ENCODE peak calls at places on chromosome 14, in five cellular contexts. One of them, this sample, is unnamed.

GRCh38 chr14:49900973-49901372 is 8.1 kb downstream of the ARF6 start:
- DNase-seq in ovary: no peak
- DNase-seq in adrenal gland: no peak
- DNase-seq in breast epithelium: no peak
- DNase-seq in heart left ventricle: no peak
- DNase-seq in this sample: no peak

GRCh38 chr14:36520601-36521525 is 831 bp upstream of the NKX2-1 start:
- DNase-seq in ovary: no peak
- DNase-seq in adrenal gland: peak
- DNase-seq in breast epithelium: no peak
- DNase-seq in heart left ventricle: no peak
- DNase-seq in this sample: no peak

GRCh38 chr14:70671652-70672327 is 30.1 kb downstream of the TTC9 start:
- DNase-seq in ovary: no peak
- DNase-seq in adrenal gland: no peak
- DNase-seq in breast epithelium: no peak
- DNase-seq in heart left ventricle: no peak
- DNase-seq in this sample: no peak

GRCh38 chr14:90290612-90291011 is 34.3 kb downstream of the PSMC1 start:
- DNase-seq in ovary: no peak
- DNase-seq in adrenal gland: no peak
- DNase-seq in breast epithelium: no peak
- DNase-seq in heart left ventricle: no peak
- DNase-seq in this sample: no peak

GRCh38 chr14:23399591-23399990 is 8.5 kb downstream of the MYH6 start:
- DNase-seq in ovary: no peak
- DNase-seq in adrenal gland: no peak
- DNase-seq in breast epithelium: no peak
- DNase-seq in heart left ventricle: peak
- DNase-seq in this sample: no peak

GRCh38 chr14:95495538-95496025 is 20.9 kb downstream of the SYNE3 start:
- DNase-seq in ovary: no peak
- DNase-seq in adrenal gland: no peak
- DNase-seq in breast epithelium: no peak
- DNase-seq in heart left ventricle: no peak
- DNase-seq in this sample: no peak

GRCh38 chr14:92687681-92688433 is 60.6 kb downstream of the LGMN start:
- DNase-seq in ovary: peak
- DNase-seq in adrenal gland: peak
- DNase-seq in breast epithelium: no peak
- DNase-seq in heart left ventricle: peak
- DNase-seq in this sample: no peak

GRCh38 chr14:89953602-89954001 is 928 bp downstream of the EFCAB11 start:
- DNase-seq in ovary: no peak
- DNase-seq in adrenal gland: no peak
- DNase-seq in breast epithelium: no peak
- DNase-seq in heart left ventricle: no peak
- DNase-seq in this sample: no peak

GRCh38 chr14:34356267-34356660 is 105.8 kb downstream of the SPTSSA start:
- DNase-seq in ovary: no peak
- DNase-seq in adrenal gland: no peak
- DNase-seq in breast epithelium: no peak
- DNase-seq in heart left ventricle: no peak
- DNase-seq in this sample: no peak

GRCh38 chr14:73260574-73260973 is 23.3 kb downstream of the PAPLN start:
- DNase-seq in ovary: no peak
- DNase-seq in adrenal gland: peak
- DNase-seq in breast epithelium: no peak
- DNase-seq in heart left ventricle: peak
- DNase-seq in this sample: no peak

GRCh38 chr14:93122820-93123219 is 7.1 kb upstream of the ITPK1 start:
- DNase-seq in ovary: no peak
- DNase-seq in adrenal gland: no peak
- DNase-seq in breast epithelium: no peak
- DNase-seq in heart left ventricle: no peak
- DNase-seq in this sample: no peak

GRCh38 chr14:93909429-93910128 is 17.6 kb upstream of the FAM181A start:
- DNase-seq in ovary: no peak
- DNase-seq in adrenal gland: no peak
- DNase-seq in breast epithelium: peak
- DNase-seq in heart left ventricle: no peak
- DNase-seq in this sample: no peak

GRCh38 chr14:68146812-68147211 is 327.2 kb downstream of the RAD51B start:
- DNase-seq in ovary: no peak
- DNase-seq in adrenal gland: no peak
- DNase-seq in breast epithelium: peak
- DNase-seq in heart left ventricle: no peak
- DNase-seq in this sample: peak
- TF ChIP-seq POLR2A in ovary: no peak
- TF ChIP-seq POLR2A in adrenal gland: no peak
- TF ChIP-seq POLR2A in breast epithelium: no peak
- TF ChIP-seq POLR2A in heart left ventricle: no peak
- TF ChIP-seq POLR2A in this sample: no peak

GRCh38 chr14:21501568-21501967 is 9.6 kb downstream of the METTL3 start:
- DNase-seq in ovary: no peak
- DNase-seq in adrenal gland: no peak
- DNase-seq in breast epithelium: no peak
- DNase-seq in heart left ventricle: no peak
- DNase-seq in this sample: no peak

GRCh38 chr14:21506557-21506956 is 4.6 kb downstream of the METTL3 start:
- DNase-seq in ovary: no peak
- DNase-seq in adrenal gland: no peak
- DNase-seq in breast epithelium: no peak
- DNase-seq in heart left ventricle: no peak
- DNase-seq in this sample: no peak

GRCh38 chr14:21505009-21505553 is 6.1 kb downstream of the METTL3 start:
- DNase-seq in ovary: no peak
- DNase-seq in adrenal gland: no peak
- DNase-seq in breast epithelium: no peak
- DNase-seq in heart left ventricle: no peak
- DNase-seq in this sample: no peak

GRCh38 chr14:21498540-21499526 is 12.3 kb downstream of the METTL3 start:
- DNase-seq in ovary: no peak
- DNase-seq in adrenal gland: no peak
- DNase-seq in breast epithelium: no peak
- DNase-seq in heart left ventricle: no peak
- DNase-seq in this sample: no peak

GRCh38 chr14:21503376-21503775 is 7.8 kb downstream of the METTL3 start:
- DNase-seq in ovary: no peak
- DNase-seq in adrenal gland: no peak
- DNase-seq in breast epithelium: no peak
- DNase-seq in heart left ventricle: no peak
- DNase-seq in this sample: no peak
- TF ChIP-seq POLR2A in ovary: no peak
- TF ChIP-seq POLR2A in adrenal gland: no peak
- TF ChIP-seq POLR2A in breast epithelium: no peak
- TF ChIP-seq POLR2A in heart left ventricle: no peak
- TF ChIP-seq POLR2A in this sample: no peak

GRCh38 chr14:75660630-75661498 is at the start of the genes ERG28 and TTLL5:
- DNase-seq in ovary: peak
- DNase-seq in adrenal gland: peak
- DNase-seq in breast epithelium: peak
- DNase-seq in heart left ventricle: peak
- DNase-seq in this sample: peak
- TF ChIP-seq POLR2A in ovary: peak
- TF ChIP-seq POLR2A in adrenal gland: peak
- TF ChIP-seq POLR2A in breast epithelium: peak
- TF ChIP-seq POLR2A in heart left ventricle: no peak
- TF ChIP-seq POLR2A in this sample: peak

GRCh38 chr14:99601301-99601945 is 2.6 kb downstream of the CCDC85C start:
- DNase-seq in ovary: no peak
- DNase-seq in adrenal gland: peak
- DNase-seq in breast epithelium: no peak
- DNase-seq in heart left ventricle: no peak
- DNase-seq in this sample: no peak
- TF ChIP-seq POLR2A in ovary: no peak
- TF ChIP-seq POLR2A in adrenal gland: no peak
- TF ChIP-seq POLR2A in breast epithelium: no peak
- TF ChIP-seq POLR2A in heart left ventricle: no peak
- TF ChIP-seq POLR2A in this sample: no peak

GRCh38 chr14:100117647-100118376 is 41.6 kb downstream of the DEGS2 start:
- DNase-seq in ovary: no peak
- DNase-seq in adrenal gland: no peak
- DNase-seq in breast epithelium: no peak
- DNase-seq in heart left ventricle: no peak
- DNase-seq in this sample: no peak

GRCh38 chr14:100115726-100116125 is 43.7 kb downstream of the DEGS2 start:
- DNase-seq in ovary: no peak
- DNase-seq in adrenal gland: no peak
- DNase-seq in breast epithelium: no peak
- DNase-seq in heart left ventricle: no peak
- DNase-seq in this sample: no peak

GRCh38 chr14:100118377-100119011 is 41.0 kb downstream of the DEGS2 start:
- DNase-seq in ovary: no peak
- DNase-seq in adrenal gland: no peak
- DNase-seq in breast epithelium: peak
- DNase-seq in heart left ventricle: no peak
- DNase-seq in this sample: no peak

GRCh38 chr14:100116134-100116533 is 43.3 kb downstream of the DEGS2 start:
- DNase-seq in ovary: no peak
- DNase-seq in adrenal gland: no peak
- DNase-seq in breast epithelium: no peak
- DNase-seq in heart left ventricle: no peak
- DNase-seq in this sample: no peak

GRCh38 chr14:100117026-100117425 is 42.4 kb downstream of the DEGS2 start:
- DNase-seq in ovary: no peak
- DNase-seq in adrenal gland: no peak
- DNase-seq in breast epithelium: no peak
- DNase-seq in heart left ventricle: peak
- DNase-seq in this sample: no peak
- TF ChIP-seq POLR2A in ovary: no peak
- TF ChIP-seq POLR2A in adrenal gland: no peak
- TF ChIP-seq POLR2A in breast epithelium: no peak
- TF ChIP-seq POLR2A in heart left ventricle: no peak
- TF ChIP-seq POLR2A in this sample: no peak